ENCODE peak calls at places on chromosomes 7 and 10, in eight cellular contexts. F, P, K, Y, D, A, V and E are unnamed samples.
A peak's percentile ranks its signal among the peaks of the same experiment; 100 is the strongest.

GRCh38 chr10:89470628-89471027 is 56.3 kb downstream of the IFIT5 start:
- DNase-seq in F (no peak), P (no peak), K (no peak), Y (peak; percentile 27), D (no peak), A (no peak), V (no peak), E (no peak)

GRCh38 chr7:100516135-100516812 is 22.7 kb upstream of the AGFG2 start:
- DNase-seq in F (peak; percentile 31), P (no peak), K (peak; percentile 18), Y (peak; percentile 31), D (peak; percentile 79), A (peak; percentile 63), V (no peak), E (peak; percentile 12)

GRCh38 chr7:73974101-73974947 is 53.6 kb upstream of the ELN start:
- DNase-seq in F (no peak), P (no peak), K (no peak), Y (no peak), D (peak; percentile 50), A (no peak), V (peak; percentile 64), E (no peak)

GRCh38 chr7:166370-167060 is 25.9 kb upstream of the FAM20C start:
- DNase-seq in F (no peak), P (no peak), K (no peak), Y (no peak), D (no peak), A (no peak), V (peak; percentile 59), E (no peak)

GRCh38 chr10:114151486-114151885 is 22.5 kb downstream of the CCDC186 start:
- DNase-seq in F (no peak), P (no peak), K (peak; percentile 21), Y (no peak), D (no peak), A (no peak), V (no peak), E (no peak)

GRCh38 chr10:22252801-22253577 is 35.2 kb upstream of the EBLN1 start:
- DNase-seq in F (peak; percentile 26), P (no peak), K (no peak), Y (peak; percentile 19), D (peak; percentile 68), A (peak; percentile 37), V (peak; percentile 86), E (peak; percentile 42)

GRCh38 chr10:62684911-62685310 is 119.6 kb upstream of the ADO start:
- DNase-seq in F (no peak), P (no peak), K (no peak), Y (no peak), D (no peak), A (no peak), V (no peak), E (no peak)

GRCh38 chr7:39691821-39692220 is 68.4 kb downstream of the RALA start:
- DNase-seq in F (no peak), P (no peak), K (no peak), Y (no peak), D (no peak), A (no peak), V (no peak), E (no peak)

GRCh38 chr10:22894714-22895113 is 33.1 kb upstream of the ARMC3 start:
- DNase-seq in F (no peak), P (no peak), K (no peak), Y (no peak), D (no peak), A (no peak), V (no peak), E (no peak)

GRCh38 chr10:123284022-123284421 is 129.8 kb downstream of the BUB3 start:
- DNase-seq in F (no peak), P (no peak), K (peak; percentile 18), Y (no peak), D (no peak), A (no peak), V (no peak), E (no peak)

GRCh38 chr7:42137941-42138340 is 99.1 kb downstream of the GLI3 start:
- DNase-seq in F (no peak), P (no peak), K (no peak), Y (no peak), D (no peak), A (no peak), V (no peak), E (no peak)

GRCh38 chr7:15303357-15303756 is 258.5 kb downstream of the AGMO start:
- DNase-seq in F (no peak), P (no peak), K (no peak), Y (no peak), D (no peak), A (no peak), V (no peak), E (no peak)

GRCh38 chr7:134645935-134646334 is 718 bp upstream of the BPGM start:
- DNase-seq in F (no peak), P (no peak), K (no peak), Y (peak; percentile 26), D (no peak), A (no peak), V (no peak), E (peak; percentile 16)

GRCh38 chr7:29194594-29195417 is at the start of gene CHN2:
- DNase-seq in F (peak; percentile 76), P (no peak), K (peak; percentile 73), Y (peak; percentile 82), D (peak; percentile 69), A (peak; percentile 73), V (peak; percentile 91), E (peak; percentile 65)

GRCh38 chr10:77971804-77972144 is 45.2 kb upstream of the DLG5 start:
- DNase-seq in F (no peak), P (no peak), K (no peak), Y (no peak), D (no peak), A (no peak), V (peak; percentile 18), E (no peak)

GRCh38 chr7:128041203-128041602 is 10.0 kb upstream of the LRRC4 start:
- DNase-seq in F (no peak), P (no peak), K (no peak), Y (no peak), D (no peak), A (no peak), V (no peak), E (no peak)

GRCh38 chr10:119140603-119141245 is 24.8 kb downstream of the SFXN4 start:
- DNase-seq in F (no peak), P (no peak), K (no peak), Y (no peak), D (no peak), A (no peak), V (no peak), E (no peak)

GRCh38 chr10:80196270-80196949 is 8.9 kb downstream of the ANXA11 start:
- DNase-seq in F (peak; percentile 90), P (no peak), K (peak; percentile 90), Y (peak; percentile 94), D (no peak), A (no peak), V (peak; percentile 84), E (peak; percentile 74)

GRCh38 chr10:120980316-120980975 is 129.3 kb downstream of the WDR11 start:
- DNase-seq in F (no peak), P (no peak), K (no peak), Y (no peak), D (no peak), A (no peak), V (no peak), E (no peak)

GRCh38 chr7:35694161-35694783 is 663 bp downstream of the HERPUD2 start:
- DNase-seq in F (no peak), P (no peak), K (no peak), Y (no peak), D (peak; percentile 67), A (peak; percentile 48), V (no peak), E (no peak)

GRCh38 chr7:81606078-81606863 is 163.6 kb downstream of the HGF start:
- DNase-seq in F (no peak), P (no peak), K (no peak), Y (no peak), D (no peak), A (no peak), V (no peak), E (no peak)

GRCh38 chr7:142485617-142486226 is 227.9 kb upstream of the PRSS58 start:
- DNase-seq in F (no peak), P (no peak), K (no peak), Y (no peak), D (no peak), A (no peak), V (no peak), E (no peak)

GRCh38 chr7:134845461-134845860 is 66.0 kb downstream of the CALD1 start:
- DNase-seq in F (no peak), P (no peak), K (peak; percentile 74), Y (peak; percentile 27), D (no peak), A (no peak), V (no peak), E (no peak)

GRCh38 chr10:46787321-46787615 is 124.0 kb upstream of the PTPN20 start:
- DNase-seq in F (no peak), P (no peak), K (peak; percentile 24), Y (peak; percentile 22), D (peak; percentile 50), A (peak; percentile 18), V (no peak), E (peak; percentile 28)
- H3K27ac ChIP-seq in F (peak overlapping the region; percentile 77), P (no peak overlapping the region), K (peak overlapping the region; percentile 75), Y (peak overlapping the region; percentile 86), D (no peak overlapping the region), A (peak overlapping the region; percentile 11), V (no peak overlapping the region), E (peak overlapping the region; percentile 76)

DNA sequence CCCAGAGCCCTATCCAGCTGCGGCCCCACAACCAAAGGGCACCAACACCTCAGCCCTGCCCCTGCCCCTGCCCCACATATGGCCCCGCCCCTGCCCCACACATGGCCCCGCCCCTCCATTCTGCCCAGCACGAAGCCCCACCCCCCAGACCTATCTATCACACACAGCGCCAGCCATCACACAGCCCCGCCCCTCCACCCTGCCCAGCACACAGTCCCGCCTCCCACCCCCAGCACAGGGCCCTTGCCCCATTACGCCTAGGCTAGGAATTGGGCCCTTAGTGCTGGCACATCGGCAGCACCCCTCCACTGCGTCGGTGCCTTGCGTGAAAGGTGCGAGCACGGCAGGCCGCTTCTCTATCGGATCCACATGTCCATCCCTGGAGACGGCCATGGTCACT is 126.8 kb downstream of the MAD1L1 start:
- DNase-seq in F (no peak), P (no peak), K (no peak), Y (no peak), D (no peak), A (no peak), V (no peak), E (no peak)
- H3K4me1 ChIP-seq in F (peaks cover 18% of the 10 kb centered on the region), P (peaks cover 37% of the 10 kb centered on the region), K (peaks cover 42% of the 10 kb centered on the region), Y (no peaks in the 10 kb centered on the region), D (peaks cover 35% of the 10 kb centered on the region), A (peaks cover 21% of the 10 kb centered on the region), V (peaks cover 74% of the 10 kb centered on the region), E (peaks cover 11% of the 10 kb centered on the region)

DNA sequence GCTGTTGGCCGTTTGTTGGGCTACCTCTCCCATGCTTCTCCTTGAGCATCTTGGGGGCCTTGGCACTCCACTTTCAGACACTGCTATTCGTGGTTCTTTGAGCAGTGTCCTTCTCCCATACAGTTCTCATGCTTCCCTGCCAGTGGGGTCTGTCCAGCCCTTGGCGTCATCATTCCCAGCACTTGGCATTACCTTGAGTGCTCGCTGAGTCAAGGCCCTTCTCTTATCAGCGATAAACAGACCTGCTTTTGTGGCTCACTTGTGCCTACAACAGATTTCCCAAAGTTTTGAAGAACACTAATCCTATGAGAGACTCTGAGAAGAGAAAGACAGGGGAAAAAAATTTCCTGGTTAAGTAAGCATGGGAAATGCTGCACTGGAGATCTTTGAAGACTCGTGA is 85.3 kb downstream of the NOC3L start:
- DNase-seq in F (no peak), P (no peak), K (no peak), Y (peak; percentile 46), D (no peak), A (no peak), V (no peak), E (no peak)
- TF ChIP-seq POLR2A in F (no peak), P (no peak), K (no peak), Y (no peak), D (no peak), A (no peak), V (no peak), E (no peak)

GRCh38 chr10:58044072-58044471 is 223.6 kb downstream of the IPMK start:
- DNase-seq in F (no peak), P (no peak), K (no peak), Y (no peak), D (no peak), A (no peak), V (no peak), E (no peak)
- H3K27ac ChIP-seq in F (no peak overlapping the region), P (no peak overlapping the region), K (no peak overlapping the region), Y (no peak overlapping the region), D (no peak overlapping the region), A (no peak overlapping the region), V (no peak overlapping the region), E (no peak overlapping the region)